ENCODE peak calls at places on chromosomes 2 and 18, in four cellular contexts. One of them, this sample, is unnamed.

GRCh38 chr2:159234868-159235267 is 51.6 kb downstream of the WDSUB1 start:
- DNase-seq in AG04450: no peak
- DNase-seq in CD8-positive, alpha-beta T cell: no peak
- DNase-seq in psoas muscle: no peak
- DNase-seq in this sample: no peak

GRCh38 chr2:24920813-24921441 is 890 bp upstream of the ADCY3 start:
- DNase-seq in AG04450: no peak
- DNase-seq in CD8-positive, alpha-beta T cell: no peak
- DNase-seq in psoas muscle: no peak
- DNase-seq in this sample: peak; percentile 27

GRCh38 chr2:233418052-233418760 is 63.9 kb downstream of the DGKD start:
- DNase-seq in AG04450: no peak
- DNase-seq in CD8-positive, alpha-beta T cell: no peak
- DNase-seq in psoas muscle: no peak
- DNase-seq in this sample: no peak

GRCh38 chr18:44759925-44760342 is 79.2 kb downstream of the SETBP1 start:
- DNase-seq in AG04450: no peak
- DNase-seq in CD8-positive, alpha-beta T cell: no peak
- DNase-seq in psoas muscle: no peak
- DNase-seq in this sample: no peak

GRCh38 chr2:29522951-29523669 is 398.3 kb downstream of the ALK start:
- DNase-seq in AG04450: peak; percentile 58
- DNase-seq in CD8-positive, alpha-beta T cell: no peak
- DNase-seq in psoas muscle: no peak
- DNase-seq in this sample: no peak

GRCh38 chr18:79523738-79524180 is 128.0 kb downstream of the NFATC1 start:
- DNase-seq in AG04450: no peak
- DNase-seq in CD8-positive, alpha-beta T cell: peak; percentile 73
- DNase-seq in psoas muscle: no peak
- DNase-seq in this sample: peak; percentile 95

GRCh38 chr18:23887493-23887892 is 127.1 kb upstream of the TTC39C start:
- DNase-seq in AG04450: no peak
- DNase-seq in CD8-positive, alpha-beta T cell: no peak
- DNase-seq in psoas muscle: no peak
- DNase-seq in this sample: no peak

GRCh38 chr2:100416939-100417744 is at the start of gene CHST10:
- DNase-seq in AG04450: no peak
- DNase-seq in CD8-positive, alpha-beta T cell: peak; percentile 48
- DNase-seq in psoas muscle: peak; percentile 67
- DNase-seq in this sample: peak; percentile 41

GRCh38 chr2:147989809-147990403 is 30.6 kb downstream of the ORC4 start:
- DNase-seq in AG04450: peak; percentile 27
- DNase-seq in CD8-positive, alpha-beta T cell: no peak
- DNase-seq in psoas muscle: no peak
- DNase-seq in this sample: peak; percentile 38

GRCh38 chr2:234970467-234970866 is 18.6 kb downstream of the SH3BP4 start:
- DNase-seq in AG04450: no peak
- DNase-seq in CD8-positive, alpha-beta T cell: no peak
- DNase-seq in psoas muscle: no peak
- DNase-seq in this sample: no peak

GRCh38 chr2:74567862-74568261 is 13.3 kb downstream of the DOK1 start:
- DNase-seq in AG04450: no peak
- DNase-seq in CD8-positive, alpha-beta T cell: no peak
- DNase-seq in psoas muscle: no peak
- DNase-seq in this sample: no peak

GRCh38 chr2:85133751-85134254 is 611 bp downstream of the TCF7L1 start:
- DNase-seq in AG04450: no peak
- DNase-seq in CD8-positive, alpha-beta T cell: no peak
- DNase-seq in psoas muscle: peak; percentile 78
- DNase-seq in this sample: no peak

GRCh38 chr2:31266804-31267203 is 32.9 kb downstream of the EHD3 start:
- DNase-seq in AG04450: no peak
- DNase-seq in CD8-positive, alpha-beta T cell: no peak
- DNase-seq in psoas muscle: no peak
- DNase-seq in this sample: no peak

GRCh38 chr2:132559921-132560320 is 110.1 kb downstream of the LYPD1 start:
- DNase-seq in AG04450: no peak
- DNase-seq in CD8-positive, alpha-beta T cell: no peak
- DNase-seq in psoas muscle: no peak
- DNase-seq in this sample: no peak

GRCh38 chr2:104685591-104685990 is 168.3 kb upstream of the POU3F3 start:
- DNase-seq in AG04450: no peak
- DNase-seq in CD8-positive, alpha-beta T cell: no peak
- DNase-seq in psoas muscle: no peak
- DNase-seq in this sample: no peak

GRCh38 chr2:190382851-190383250 is 25.3 kb upstream of the MFSD6 start:
- DNase-seq in AG04450: no peak
- DNase-seq in CD8-positive, alpha-beta T cell: peak; percentile 15
- DNase-seq in psoas muscle: no peak
- DNase-seq in this sample: peak; percentile 66

GRCh38 chr2:254231-254630 is 9.6 kb downstream of the SH3YL1 start:
- DNase-seq in AG04450: no peak
- DNase-seq in CD8-positive, alpha-beta T cell: no peak
- DNase-seq in psoas muscle: no peak
- DNase-seq in this sample: no peak

DNA sequence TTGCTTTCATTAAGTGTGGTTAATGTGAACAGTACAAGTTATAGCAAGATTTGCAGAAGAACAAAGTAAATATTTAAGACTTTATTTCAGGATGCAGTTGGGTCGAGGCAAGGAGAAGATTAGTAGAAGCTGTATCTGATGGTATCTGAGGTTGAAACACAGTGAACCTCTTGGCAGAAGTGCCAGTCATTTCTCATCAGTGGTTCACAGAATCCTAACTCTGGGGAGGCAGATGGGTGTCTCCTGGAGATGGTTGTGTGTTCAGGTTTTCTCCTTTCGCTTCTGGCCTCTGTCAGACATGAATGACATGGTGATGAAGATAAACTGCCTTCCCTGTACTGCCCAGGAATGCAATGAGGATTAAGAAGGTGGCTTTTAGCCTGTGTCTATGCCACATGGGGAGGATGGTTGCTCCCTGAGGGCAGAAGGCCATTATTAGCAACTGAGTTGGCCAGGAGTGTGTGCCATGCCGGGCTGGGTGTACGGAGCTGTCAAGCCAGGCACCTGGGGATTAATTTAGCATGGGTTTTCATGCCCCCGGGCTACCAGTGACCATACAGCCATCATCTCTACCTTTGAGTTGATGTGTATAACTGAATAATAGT is 28.0 kb downstream of the MGAT5 start:
- DNase-seq in AG04450: no peak
- DNase-seq in CD8-positive, alpha-beta T cell: no peak
- DNase-seq in psoas muscle: no peak
- DNase-seq in this sample: no peak
- H3K4me3 ChIP-seq in AG04450: no peak overlapping the region
- H3K4me3 ChIP-seq in CD8-positive, alpha-beta T cell: no peak overlapping the region
- H3K4me3 ChIP-seq in psoas muscle: no peak overlapping the region
- H3K4me3 ChIP-seq in this sample: no peak overlapping the region

GRCh38 chr2:78892310-78892709 is 133.2 kb upstream of the REG3G start:
- DNase-seq in AG04450: no peak
- DNase-seq in CD8-positive, alpha-beta T cell: no peak
- DNase-seq in psoas muscle: no peak
- DNase-seq in this sample: no peak
- H3K4me3 ChIP-seq in AG04450: no peak overlapping the region
- H3K4me3 ChIP-seq in CD8-positive, alpha-beta T cell: no peak overlapping the region
- H3K4me3 ChIP-seq in psoas muscle: no peak overlapping the region
- H3K4me3 ChIP-seq in this sample: no peak overlapping the region

DNA sequence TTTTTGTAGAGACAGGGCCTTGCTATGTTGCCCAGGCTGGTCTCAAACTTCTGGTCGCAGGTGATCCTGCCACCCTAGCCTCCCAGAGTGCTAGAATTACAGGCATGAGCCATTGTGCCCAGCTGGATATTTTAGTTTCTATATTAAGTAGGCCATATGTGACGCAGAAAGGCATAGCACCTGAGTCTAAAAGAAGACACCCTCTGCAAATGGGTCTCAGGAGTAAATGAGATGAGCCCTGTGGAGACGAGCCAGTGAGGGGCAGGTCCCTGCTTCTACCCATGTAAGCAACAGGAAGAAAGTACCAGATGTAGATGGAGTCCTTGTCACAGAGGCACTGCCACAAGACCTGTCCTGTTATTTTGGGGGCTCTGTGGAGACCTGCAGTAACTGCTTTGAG is 322.4 kb downstream of the PTPRM start:
- DNase-seq in AG04450: no peak
- DNase-seq in CD8-positive, alpha-beta T cell: no peak
- DNase-seq in psoas muscle: no peak
- DNase-seq in this sample: no peak
- H3K4me3 ChIP-seq in AG04450: no peak overlapping the region
- H3K4me3 ChIP-seq in CD8-positive, alpha-beta T cell: no peak overlapping the region
- H3K4me3 ChIP-seq in psoas muscle: no peak overlapping the region
- H3K4me3 ChIP-seq in this sample: no peak overlapping the region

DNA sequence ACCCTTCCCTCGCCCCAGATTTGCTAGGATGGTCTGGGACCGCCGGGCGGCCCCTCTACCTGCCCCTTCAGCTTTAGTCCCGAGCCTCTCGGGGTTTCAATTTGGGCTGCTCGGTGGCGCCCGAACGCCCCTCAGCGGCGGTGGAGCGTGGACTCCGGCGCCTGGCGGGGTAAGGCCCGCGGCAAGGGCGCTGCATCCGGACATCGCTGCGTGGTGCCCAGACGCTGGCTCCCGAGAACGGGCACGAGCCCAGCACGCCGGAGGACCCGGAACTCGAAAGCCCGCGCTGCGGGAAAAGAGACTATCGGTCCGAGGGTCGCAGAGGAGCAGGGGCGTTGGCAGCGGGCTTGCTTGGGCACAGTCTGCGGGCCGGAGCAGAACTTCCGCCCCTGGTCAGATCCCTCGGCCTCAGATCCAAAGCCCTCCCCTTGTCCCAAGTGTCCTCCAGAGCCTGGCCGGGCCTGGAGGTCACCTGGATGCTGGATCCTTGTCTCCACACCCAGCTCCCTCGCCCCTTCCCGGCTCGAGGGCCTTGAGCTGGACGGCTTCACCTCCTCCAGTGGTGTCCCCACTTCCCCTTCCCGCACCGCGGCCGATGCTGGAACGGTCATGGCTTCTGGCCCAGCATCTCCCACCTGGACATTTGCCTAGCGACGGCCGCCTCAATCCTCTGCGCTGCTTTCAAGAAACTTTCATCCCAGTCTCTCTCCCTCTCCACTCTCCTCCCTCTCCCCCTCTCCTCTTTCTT is 2.9 kb upstream of the OTX1 start:
- DNase-seq in AG04450: no peak
- DNase-seq in CD8-positive, alpha-beta T cell: no peak
- DNase-seq in psoas muscle: peak; percentile 54
- DNase-seq in this sample: no peak
- H3K4me3 ChIP-seq in AG04450: no peak overlapping the region
- H3K4me3 ChIP-seq in CD8-positive, alpha-beta T cell: no peak overlapping the region
- H3K4me3 ChIP-seq in psoas muscle: peak overlapping the region; percentile 42
- H3K4me3 ChIP-seq in this sample: no peak overlapping the region

GRCh38 chr2:106012591-106013347 is 181.3 kb downstream of the UXS1 start:
- DNase-seq in AG04450: no peak
- DNase-seq in CD8-positive, alpha-beta T cell: no peak
- DNase-seq in psoas muscle: no peak
- DNase-seq in this sample: no peak

GRCh38 chr2:106020032-106020431 is 174.1 kb downstream of the UXS1 start:
- DNase-seq in AG04450: no peak
- DNase-seq in CD8-positive, alpha-beta T cell: no peak
- DNase-seq in psoas muscle: no peak
- DNase-seq in this sample: no peak

GRCh38 chr2:106020821-106021316 is 173.2 kb downstream of the UXS1 start:
- DNase-seq in AG04450: no peak
- DNase-seq in CD8-positive, alpha-beta T cell: no peak
- DNase-seq in psoas muscle: no peak
- DNase-seq in this sample: no peak

GRCh38 chr2:106018141-106018540 is 176.0 kb downstream of the UXS1 start:
- DNase-seq in AG04450: no peak
- DNase-seq in CD8-positive, alpha-beta T cell: no peak
- DNase-seq in psoas muscle: no peak
- DNase-seq in this sample: no peak
- H3K4me3 ChIP-seq in AG04450: no peak overlapping the region
- H3K4me3 ChIP-seq in CD8-positive, alpha-beta T cell: no peak overlapping the region
- H3K4me3 ChIP-seq in psoas muscle: no peak overlapping the region
- H3K4me3 ChIP-seq in this sample: no peak overlapping the region

GRCh38 chr2:20012282-20013060 is at the start of gene MATN3:
- DNase-seq in AG04450: no peak
- DNase-seq in CD8-positive, alpha-beta T cell: no peak
- DNase-seq in psoas muscle: peak; percentile 58
- DNase-seq in this sample: no peak
- H3K4me3 ChIP-seq in AG04450: peak within 1 kb of the TSS; percentile 58
- H3K4me3 ChIP-seq in CD8-positive, alpha-beta T cell: peak within 1 kb of the TSS; percentile 43
- H3K4me3 ChIP-seq in psoas muscle: peak within 1 kb of the TSS; percentile 64
- H3K4me3 ChIP-seq in this sample: no peak within 1 kb of the TSS